ENCODE peak calls at places on chromosome 22, in ten cellular contexts. V is nephron progenitor cell, I is dorsolateral prefrontal cortex, C is choroid plexus epithelial cell, N is HL-60, K is progenitor cell of endocrine pancreas, L is AG09319, U is B cell, P is right lobe of liver, H is HFFc6. T is an unnamed sample.

GRCh38 chr22:23804781-23805291 is 18.1 kb downstream of the SMARCB1 start:
- DNase-seq in V (no peak), I (no peak), C (no peak), N (no peak), K (no peak), L (no peak), U (no peak), P (peak; percentile 77), H (no peak), T (no peak)

GRCh38 chr22:48734359-48734758 is 1093.3 kb downstream of the BRD1 start:
- DNase-seq in V (no peak), I (peak; percentile 35), C (no peak), N (no peak), K (no peak), L (no peak), U (no peak), P (no peak), H (no peak), T (no peak)

GRCh38 chr22:41367680-41368542 is 13.8 kb upstream of the TEF start:
- DNase-seq in V (no peak), I (peak; percentile 60), C (peak; percentile 68), N (no peak), K (no peak), L (peak; percentile 16), U (no peak), P (peak; percentile 77), H (peak; percentile 34), T (no peak)

GRCh38 chr22:27835446-27835845 is 33.9 kb upstream of the MN1 start:
- DNase-seq in V (no peak), I (no peak), C (peak; percentile 75), N (no peak), K (no peak), L (no peak), U (no peak), P (no peak), H (no peak), T (no peak)

GRCh38 chr22:39439170-39439569 is 17.6 kb upstream of the MGAT3 start:
- DNase-seq in V (no peak), I (no peak), C (peak; percentile 88), N (peak; percentile 68), K (no peak), L (no peak), U (no peak), P (no peak), H (peak; percentile 29), T (no peak)

GRCh38 chr22:23110190-23110921 is 31.4 kb downstream of the RSPH14 start:
- DNase-seq in V (no peak), I (no peak), C (no peak), N (no peak), K (no peak), L (no peak), U (no peak), P (no peak), H (no peak), T (no peak)

GRCh38 chr22:37650463-37651136 is 7.9 kb upstream of the PDXP start:
- DNase-seq in V (no peak), I (no peak), C (no peak), N (no peak), K (no peak), L (no peak), U (no peak), P (no peak), H (no peak), T (no peak)

GRCh38 chr22:23750744-23751440 is at the start of gene ZNF70:
- DNase-seq in V (peak; percentile 89), I (peak; percentile 82), C (peak; percentile 79), N (peak; percentile 73), K (peak; percentile 86), L (peak; percentile 44), U (peak; percentile 96), P (peak; percentile 88), H (peak; percentile 37), T (peak; percentile 93)

GRCh38 chr22:30221121-30221992 is 25.2 kb downstream of the LIF start:
- DNase-seq in V (no peak), I (no peak), C (no peak), N (peak; percentile 21), K (no peak), L (no peak), U (peak; percentile 64), P (no peak), H (no peak), T (no peak)

GRCh38 chr22:26558246-26558895 is 31.6 kb downstream of the TPST2 start:
- DNase-seq in V (no peak), I (no peak), C (peak; percentile 58), N (no peak), K (no peak), L (no peak), U (no peak), P (no peak), H (no peak), T (no peak)

GRCh38 chr22:35656284-35656752 is 8.1 kb downstream of the APOL6 start:
- DNase-seq in V (no peak), I (no peak), C (peak; percentile 35), N (no peak), K (no peak), L (no peak), U (no peak), P (no peak), H (no peak), T (no peak)

GRCh38 chr22:38874529-38875222 is 2.7 kb upstream of the CBX6 start:
- DNase-seq in V (no peak), I (no peak), C (no peak), N (no peak), K (no peak), L (no peak), U (no peak), P (no peak), H (no peak), T (no peak)

GRCh38 chr22:37221424-37222336 is 9.4 kb upstream of the SSTR3 start:
- DNase-seq in V (no peak), I (no peak), C (no peak), N (no peak), K (no peak), L (no peak), U (no peak), P (no peak), H (no peak), T (no peak)

GRCh38 chr22:38203090-38203810 is 1.5 kb downstream of the MAFF start:
- DNase-seq in V (peak; percentile 42), I (no peak), C (peak; percentile 60), N (no peak), K (no peak), L (no peak), U (peak; percentile 54), P (peak; percentile 76), H (no peak), T (peak; percentile 70)

GRCh38 chr22:41360126-41360525 is 21.6 kb upstream of the TEF start:
- DNase-seq in V (peak; percentile 43), I (no peak), C (no peak), N (no peak), K (peak; percentile 28), L (no peak), U (no peak), P (no peak), H (no peak), T (no peak)

DNA sequence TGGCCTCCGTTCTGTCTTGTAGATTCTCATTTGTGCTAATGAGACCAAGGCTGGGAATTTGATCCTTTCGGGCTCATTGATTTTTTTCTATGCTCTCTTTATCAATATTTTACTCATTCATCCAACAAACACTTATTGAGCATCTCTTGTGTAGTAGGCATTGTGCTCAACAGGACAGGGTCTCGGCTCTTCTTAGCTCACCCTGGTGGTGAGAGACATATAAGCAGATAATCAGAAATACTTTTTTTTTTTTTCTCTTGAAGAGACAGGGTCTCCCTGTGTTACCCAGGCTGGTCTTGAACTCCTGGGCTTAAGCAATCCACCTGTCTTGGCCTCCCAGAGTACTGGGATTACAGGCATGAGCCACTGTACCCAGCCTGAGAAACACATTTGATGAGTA is 48.0 kb upstream of the SLC5A1 start:
- DNase-seq in V (no peak), I (no peak), C (peak; percentile 24), N (no peak), K (no peak), L (no peak), U (no peak), P (no peak), H (no peak), T (no peak)
- TF ChIP-seq CTCF in V (no peak), I (no peak), C (peak; percentile 46), N (no peak), K (peak; percentile 33), L (no peak), U (no peak), P (no peak), H (peak; percentile 56), T (peak; percentile 63)

DNA sequence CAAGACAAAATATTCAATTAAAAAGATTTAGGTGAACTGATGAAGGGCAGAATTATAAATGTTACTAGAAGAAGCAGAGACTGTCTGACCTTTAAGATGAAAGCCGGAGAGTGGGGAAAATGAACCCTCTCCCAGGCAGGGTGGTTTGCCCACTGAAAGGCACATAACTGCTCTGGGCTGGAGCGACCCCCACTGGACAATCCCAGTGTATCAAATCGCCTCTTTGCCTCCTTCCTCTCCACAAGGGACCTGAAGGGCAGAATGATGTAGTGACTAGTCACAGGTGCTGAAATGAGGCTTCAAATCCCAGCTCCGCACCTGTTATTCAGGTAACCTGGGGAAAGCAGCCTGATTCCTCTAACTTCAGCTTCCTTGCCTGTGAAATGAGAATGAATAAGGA is 69.0 kb downstream of the EFCAB6 start:
- DNase-seq in V (peak; percentile 26), I (no peak), C (no peak), N (no peak), K (no peak), L (no peak), U (no peak), P (no peak), H (no peak), T (no peak)
- TF ChIP-seq CTCF in V (peak; percentile 34), I (peak; percentile 27), C (peak; percentile 7), N (no peak), K (peak; percentile 26), L (peak; percentile 27), U (no peak), P (no peak), H (no peak), T (peak; percentile 56)

GRCh38 chr22:29003552-29003951 is 58.1 kb downstream of the C22orf31 start:
- DNase-seq in V (no peak), I (no peak), C (no peak), N (no peak), K (no peak), L (no peak), U (no peak), P (no peak), H (no peak), T (no peak)
- TF ChIP-seq CTCF in V (no peak), I (no peak), C (no peak), N (no peak), K (no peak), L (no peak), U (no peak), P (no peak), H (no peak), T (no peak)

DNA sequence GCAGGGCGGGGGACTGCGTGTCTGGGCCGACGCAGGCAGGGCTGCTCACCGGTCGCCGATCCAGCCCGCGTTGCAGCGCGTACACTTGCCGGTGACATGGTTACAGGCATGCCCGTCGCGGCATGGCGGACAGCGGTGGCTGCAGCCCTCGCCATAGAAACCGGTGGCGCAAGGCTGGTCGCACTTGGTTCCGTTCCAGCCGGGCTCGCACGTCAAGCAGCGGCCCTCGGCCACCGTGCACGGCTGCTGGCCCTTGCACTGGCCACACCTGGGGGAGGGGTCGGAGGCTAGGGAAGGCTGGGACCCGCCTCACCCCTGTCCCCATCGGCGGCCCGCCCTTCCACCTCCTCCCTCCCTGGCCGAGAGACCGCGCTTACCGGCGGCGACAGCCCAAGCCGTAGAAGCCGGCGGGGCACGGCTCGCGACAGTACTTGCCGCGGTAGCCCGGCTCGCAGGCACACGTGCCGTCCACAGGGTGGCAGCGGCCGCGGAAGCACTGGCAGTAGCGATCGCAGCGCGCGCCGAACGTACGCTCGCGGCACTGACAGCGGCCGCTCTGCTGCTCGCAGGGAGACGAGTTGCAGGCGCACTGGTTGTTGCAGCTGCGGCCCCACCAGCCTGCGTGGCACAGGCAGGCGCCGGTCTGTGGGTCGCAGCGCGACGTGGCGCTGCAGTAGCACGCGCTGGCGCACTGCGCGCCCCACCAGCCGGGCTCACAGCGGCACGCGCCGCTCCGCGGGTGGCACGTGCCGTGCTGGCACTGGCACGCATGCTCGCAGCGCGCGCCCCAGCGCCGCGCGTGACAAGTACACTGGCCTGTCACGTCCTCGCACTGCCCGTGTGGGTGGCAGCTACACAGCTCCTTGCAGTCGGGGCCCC is 6.7 kb downstream of the SCARF2 start:
- DNase-seq in V (peak; percentile 72), I (peak; percentile 48), C (no peak), N (peak; percentile 70), K (peak; percentile 58), L (no peak), U (peak; percentile 89), P (no peak), H (no peak), T (no peak)
- TF ChIP-seq CTCF in V (peak; percentile 25), I (no peak), C (no peak), N (no peak), K (peak; percentile 64), L (peak; percentile 22), U (peak; percentile 39), P (peak; percentile 29), H (peak; percentile 41), T (peak; percentile 69)

T was measured in type B pancreatic cell.